ENCODE peak calls at places on chromosomes 7 and 10, in four cellular contexts. Y is PC-9, Q is GM23248, T is A549. H is an unnamed sample. For H3K4me1, the result is how much of the 10 kb centered on the place peaks cover.

GRCh38 chr10:17028843-17029580 is 100.6 kb downstream of the CUBN start:
- DNase-seq in Y (no peak), Q (peak), T (no peak), H (no peak)

GRCh38 chr7:47777531-47778152 is 170.6 kb downstream of the PKD1L1 start:
- DNase-seq in Y (no peak), Q (no peak), T (no peak), H (no peak)

GRCh38 chr7:155857141-155857540 is 44.9 kb upstream of the SHH start:
- DNase-seq in Y (no peak), Q (no peak), T (no peak), H (no peak)

GRCh38 chr10:66627156-66627555 is 298.7 kb upstream of the LRRTM3 start:
- DNase-seq in Y (no peak), Q (no peak), T (peak), H (peak)

GRCh38 chr10:100006241-100006886 is 3.4 kb downstream of the DNMBP start:
- DNase-seq in Y (peak), Q (peak), T (peak), H (peak)

GRCh38 chr7:82471351-82472020 is 27.9 kb upstream of the CACNA2D1 start:
- DNase-seq in Y (no peak), Q (no peak), T (no peak), H (no peak)

GRCh38 chr7:158953912-158954311 is 97.6 kb downstream of the DYNC2I1 start:
- DNase-seq in Y (no peak), Q (no peak), T (no peak), H (no peak)

GRCh38 chr7:156158693-156159092 is 346.4 kb upstream of the SHH start:
- DNase-seq in Y (no peak), Q (no peak), T (no peak), H (no peak)

GRCh38 chr7:22129819-22130580 is 184.3 kb upstream of the CDCA7L start:
- DNase-seq in Y (no peak), Q (no peak), T (no peak), H (no peak)

GRCh38 chr10:98259606-98260319 is 8.2 kb downstream of the LOXL4 start:
- DNase-seq in Y (no peak), Q (peak), T (no peak), H (peak)

GRCh38 chr7:13551503-13551902 is 438.0 kb downstream of the ETV1 start:
- DNase-seq in Y (no peak), Q (no peak), T (no peak), H (peak)

GRCh38 chr10:12470719-12471118 is 121.4 kb downstream of the CAMK1D start:
- DNase-seq in Y (no peak), Q (no peak), T (no peak), H (no peak)

GRCh38 chr7:142585425-142585824 is 163.8 kb upstream of the PRSS1 start:
- DNase-seq in Y (no peak), Q (no peak), T (no peak), H (no peak)

GRCh38 chr7:135905355-135905754 is 71.8 kb downstream of the MTPN start:
- DNase-seq in Y (no peak), Q (no peak), T (no peak), H (peak)

GRCh38 chr7:27409311-27409710 is 166.7 kb downstream of the EVX1 start:
- DNase-seq in Y (no peak), Q (no peak), T (no peak), H (no peak)

GRCh38 chr7:89077992-89078391 is 282.5 kb upstream of the TEX47 start:
- DNase-seq in Y (no peak), Q (no peak), T (no peak), H (no peak)

GRCh38 chr7:87210506-87210905 is 9.0 kb downstream of the TMEM243 start:
- DNase-seq in Y (no peak), Q (no peak), T (no peak), H (no peak)

GRCh38 chr10:70479626-70480253 is 1.2 kb downstream of the PALD1 start:
- DNase-seq in Y (no peak), Q (no peak), T (no peak), H (no peak)

GRCh38 chr10:58475322-58476277 is 37.1 kb upstream of the BICC1 start:
- DNase-seq in Y (no peak), Q (peak), T (no peak), H (peak)

GRCh38 chr10:72044417-72045041 is 43.8 kb downstream of the SPOCK2 start:
- DNase-seq in Y (no peak), Q (no peak), T (no peak), H (peak)

GRCh38 chr10:88091490-88092061 is 228.2 kb downstream of the PTEN start:
- DNase-seq in Y (peak), Q (no peak), T (no peak), H (no peak)

GRCh38 chr7:117178600-117178999 is 144.3 kb downstream of the WNT2 start:
- DNase-seq in Y (no peak), Q (no peak), T (no peak), H (no peak)

GRCh38 chr10:114987995-114988394 is 50.0 kb downstream of the TRUB1 start:
- DNase-seq in Y (no peak), Q (peak), T (no peak), H (peak)

GRCh38 chr7:142376356-142376997 is 118.6 kb upstream of the PRSS58 start:
- DNase-seq in Y (no peak), Q (no peak), T (no peak), H (peak)

GRCh38 chr10:70567603-70568002 is 34.9 kb downstream of the PRF1 start:
- DNase-seq in Y (no peak), Q (no peak), T (no peak), H (no peak)

GRCh38 chr7:52782348-52782747 is 253.1 kb upstream of the POM121L12 start:
- DNase-seq in Y (no peak), Q (no peak), T (no peak), H (no peak)

GRCh38 chr7:25795824-25796235 is 356.2 kb upstream of the NFE2L3 start:
- DNase-seq in Y (no peak), Q (peak), T (no peak), H (peak)

GRCh38 chr10:35594115-35594849 is 10.9 kb upstream of the GJD4 start:
- DNase-seq in Y (no peak), Q (no peak), T (no peak), H (no peak)

GRCh38 chr7:73433924-73434700 is 534 bp downstream of the FZD9 start:
- DNase-seq in Y (no peak), Q (no peak), T (no peak), H (no peak)
- H3K4me2 ChIP-seq in Y (peak), Q (peak), T (peak), H (no peak)

GRCh38 chr10:103828107-103828506 is 27.3 kb downstream of the SH3PXD2A start:
- DNase-seq in Y (peak), Q (no peak), T (no peak), H (no peak)

GRCh38 chr10:103832806-103833205 is 22.6 kb downstream of the SH3PXD2A start:
- DNase-seq in Y (no peak), Q (no peak), T (no peak), H (no peak)

GRCh38 chr10:103828587-103829186 is 26.7 kb downstream of the SH3PXD2A start:
- DNase-seq in Y (no peak), Q (no peak), T (no peak), H (no peak)

GRCh38 chr10:103829838-103830465 is 25.4 kb downstream of the SH3PXD2A start:
- DNase-seq in Y (no peak), Q (no peak), T (no peak), H (no peak)

DNA sequence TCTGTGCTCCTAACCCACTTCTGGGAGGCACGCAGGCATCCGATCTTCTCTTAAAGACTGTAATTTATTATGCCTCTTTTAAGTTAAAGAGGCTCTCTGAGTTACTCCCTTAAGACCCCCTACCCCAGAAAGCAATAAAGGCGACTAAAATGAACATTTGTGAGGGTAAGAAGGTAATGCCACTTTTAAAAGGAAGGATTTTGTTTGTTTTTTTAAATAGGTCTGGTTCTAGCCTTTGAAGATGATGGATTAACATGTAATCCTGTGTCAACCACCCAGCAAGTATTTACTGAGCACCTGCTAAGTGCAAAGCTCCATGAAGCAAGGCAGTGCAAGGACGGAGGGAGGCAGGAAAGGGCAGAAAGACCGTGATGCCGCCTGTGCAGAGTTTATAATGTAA is 26.1 kb downstream of the SH3PXD2A start:
- DNase-seq in Y (no peak), Q (no peak), T (no peak), H (no peak)
- H3K4me1 ChIP-seq in Y (under half), Q (under half), T (under half), H (under half)

GRCh38 chr10:89490589-89491335 is 44.6 kb downstream of the SLC16A12 start:
- DNase-seq in Y (no peak), Q (peak), T (no peak), H (no peak)
- H3K27ac ChIP-seq in Y (no peak), Q (no peak), T (no peak), H (no peak)

GRCh38 chr10:18753496-18753895 is 94.3 kb downstream of the ARL5B start:
- DNase-seq in Y (no peak), Q (no peak), T (no peak), H (no peak)
- H3K4me2 ChIP-seq in Y (no peak), Q (no peak), T (peak), H (no peak)

DNA sequence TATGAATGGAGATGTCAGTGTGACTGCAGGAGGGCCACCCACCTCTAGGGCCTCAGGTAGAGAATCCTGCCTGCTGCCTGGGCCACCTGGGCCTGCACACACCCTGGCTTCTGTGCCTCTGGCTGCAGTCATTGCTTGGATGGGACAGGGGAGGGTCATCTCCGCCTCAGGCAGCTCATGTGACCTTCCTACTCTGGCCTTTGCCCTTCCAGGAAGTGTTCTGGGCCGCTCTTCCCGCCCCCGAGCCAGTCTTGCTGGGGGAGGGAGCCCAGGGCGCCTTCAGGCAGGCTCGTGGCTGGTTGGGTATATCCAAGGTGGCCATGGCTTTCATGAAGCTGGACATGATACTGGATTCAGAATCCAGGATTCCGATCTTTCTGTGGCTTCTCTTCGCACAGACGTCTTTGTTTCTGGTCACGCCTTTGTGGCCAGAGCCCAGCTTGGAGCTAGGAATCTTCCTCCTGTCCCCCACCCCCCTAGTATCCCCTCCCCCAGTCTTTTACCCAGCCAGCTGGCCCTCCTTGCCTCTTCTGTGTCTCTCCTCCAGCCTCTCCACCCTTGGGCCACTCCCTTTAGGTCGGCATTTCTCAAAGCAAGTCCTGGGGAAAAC is 119.5 kb downstream of the ZMIZ1 start:
- DNase-seq in Y (no peak), Q (no peak), T (no peak), H (no peak)
- H3K4me1 ChIP-seq in Y (half or more), Q (half or more), T (half or more), H (half or more)

DNA sequence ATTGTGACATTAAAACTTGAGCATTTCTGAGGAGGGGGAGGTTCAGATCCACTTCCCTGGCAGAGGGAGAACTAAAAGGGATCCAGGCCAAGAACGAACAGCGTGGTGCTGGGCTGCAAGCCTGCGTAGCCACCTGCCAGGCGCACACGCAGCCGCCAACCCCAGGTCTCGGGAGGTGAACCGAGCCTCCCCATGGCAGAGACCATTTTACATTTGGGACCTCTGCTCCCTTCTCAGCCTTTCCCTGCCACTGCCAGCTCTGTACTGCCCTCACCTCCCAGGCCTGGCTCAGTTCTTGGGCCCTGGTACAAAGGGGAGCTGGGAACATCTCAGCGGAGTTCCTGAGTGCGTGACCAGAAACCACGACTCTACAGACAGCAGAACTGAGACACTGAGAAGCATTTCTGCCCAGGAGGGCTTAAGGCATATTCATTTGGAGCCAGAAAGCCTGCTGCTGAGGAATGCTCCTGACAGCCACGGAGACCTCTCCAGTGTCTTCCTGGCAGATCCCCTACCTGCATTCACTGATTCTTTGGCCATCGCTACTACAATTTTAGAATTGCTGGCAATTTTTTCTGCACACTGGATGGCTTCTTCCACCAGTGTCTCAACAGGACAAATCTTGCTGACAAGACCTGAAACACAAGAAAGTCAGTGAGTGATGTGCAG is 7.6 kb downstream of the ECHS1 start:
- DNase-seq in Y (no peak), Q (no peak), T (no peak), H (no peak)
- H3K27ac ChIP-seq in Y (no peak), Q (no peak), T (no peak), H (no peak)

GRCh38 chr7:55469271-55469681 is 103.0 kb downstream of the VOPP1 start:
- DNase-seq in Y (no peak), Q (no peak), T (no peak), H (no peak)
- H3K4me2 ChIP-seq in Y (no peak), Q (no peak), T (no peak), H (no peak)

GRCh38 chr7:50431906-50432305 is 18.2 kb downstream of the FIGNL1 start:
- DNase-seq in Y (no peak), Q (no peak), T (no peak), H (no peak)
- H3K4me1 ChIP-seq in Y (under half), Q (under half), T (under half), H (under half)

DNA sequence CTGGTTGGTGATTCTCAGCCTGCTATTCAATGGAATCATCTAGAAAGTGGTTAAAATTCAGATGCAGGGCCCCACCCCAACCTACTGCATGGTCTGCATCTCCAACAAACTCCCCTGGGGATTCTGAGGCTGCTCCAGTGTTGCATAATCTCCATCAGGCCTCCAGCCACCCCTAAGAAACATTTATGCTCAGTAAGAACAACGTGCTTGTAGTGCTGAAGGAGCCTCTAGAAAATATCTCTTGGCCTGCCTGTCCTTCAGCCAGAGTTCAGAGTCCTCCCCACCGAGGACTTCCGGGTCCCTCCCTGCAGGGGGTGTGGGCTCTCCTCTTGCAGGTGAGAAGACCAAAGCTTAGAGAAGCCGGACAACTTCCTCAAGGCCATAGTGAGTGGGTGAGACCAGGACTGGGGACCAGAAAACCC is 159.8 kb downstream of the SH3PXD2A start:
- DNase-seq in Y (no peak), Q (peak), T (no peak), H (peak)
- H3K27ac ChIP-seq in Y (peak), Q (peak), T (peak), H (peak)

DNA sequence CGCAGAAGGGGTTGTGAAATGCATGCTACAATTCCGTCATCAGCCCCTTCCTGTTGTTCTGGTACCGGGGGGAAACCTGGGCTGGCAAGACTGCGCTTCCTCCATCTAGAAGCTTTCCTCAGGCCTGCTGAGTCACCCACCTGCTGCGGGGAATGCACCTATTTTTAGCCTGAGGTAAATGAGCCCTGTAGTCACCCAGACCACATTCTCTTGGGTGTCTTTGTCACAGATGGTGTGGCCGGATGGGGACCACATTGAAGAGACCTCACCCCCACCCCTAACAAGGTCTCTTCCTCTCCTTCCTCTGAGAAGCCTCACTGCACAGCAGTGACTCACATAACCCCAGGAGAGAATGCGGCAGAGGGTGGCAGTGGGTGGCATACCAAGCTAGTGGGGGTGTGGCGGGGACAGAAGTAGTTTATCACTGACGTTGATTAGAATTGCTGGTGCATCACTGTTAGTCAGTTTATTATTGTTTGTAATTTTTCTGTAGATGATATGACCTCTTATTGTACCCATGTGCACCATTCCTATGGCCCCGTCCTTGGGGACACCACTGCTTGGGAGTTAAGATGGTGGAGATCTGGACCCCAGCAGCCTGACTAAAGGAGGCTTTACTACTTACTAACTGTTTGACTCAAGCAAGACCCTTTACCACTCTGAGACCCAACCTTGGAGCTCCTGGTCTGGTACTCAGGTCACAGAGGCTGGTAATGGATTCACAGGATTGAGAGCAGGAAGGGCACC is 83.0 kb upstream of the DUSP5 start:
- DNase-seq in Y (peak), Q (peak), T (peak), H (peak)
- H3K4me2 ChIP-seq in Y (peak), Q (no peak), T (peak), H (no peak)